ENCODE peak calls at places on chromosome 5, in six cellular contexts. One of them, this sample, is unnamed.

GRCh38 chr5:80711938-80712337 is 57.2 kb upstream of the DHFR start:
- DNase-seq in stomach: no peak
- DNase-seq in A549: peak
- DNase-seq in ovary: no peak
- DNase-seq in K562: peak
- DNase-seq in esophagus muscularis mucosa: no peak
- DNase-seq in this sample: no peak

GRCh38 chr5:55416306-55416705 is 108.5 kb downstream of the MTREX start:
- DNase-seq in stomach: no peak
- DNase-seq in A549: no peak
- DNase-seq in ovary: no peak
- DNase-seq in K562: no peak
- DNase-seq in esophagus muscularis mucosa: no peak
- DNase-seq in this sample: no peak

GRCh38 chr5:30930736-30931135 is 262.8 kb upstream of the CDH6 start:
- DNase-seq in stomach: no peak
- DNase-seq in A549: no peak
- DNase-seq in ovary: no peak
- DNase-seq in K562: no peak
- DNase-seq in esophagus muscularis mucosa: no peak
- DNase-seq in this sample: no peak

GRCh38 chr5:124057161-124057814 is 545.3 kb downstream of the CSNK1G3 start:
- DNase-seq in stomach: peak
- DNase-seq in A549: no peak
- DNase-seq in ovary: peak
- DNase-seq in K562: no peak
- DNase-seq in esophagus muscularis mucosa: no peak
- DNase-seq in this sample: peak

GRCh38 chr5:31992377-31992776 is 181.7 kb downstream of the GOLPH3 start:
- DNase-seq in stomach: no peak
- DNase-seq in A549: no peak
- DNase-seq in ovary: no peak
- DNase-seq in K562: no peak
- DNase-seq in esophagus muscularis mucosa: no peak
- DNase-seq in this sample: no peak

GRCh38 chr5:131640043-131640856 is 5.2 kb upstream of the RAPGEF6 start:
- DNase-seq in stomach: no peak
- DNase-seq in A549: no peak
- DNase-seq in ovary: no peak
- DNase-seq in K562: peak
- DNase-seq in esophagus muscularis mucosa: no peak
- DNase-seq in this sample: no peak

GRCh38 chr5:69136296-69136695 is 30.7 kb upstream of the CCNB1 start:
- DNase-seq in stomach: no peak
- DNase-seq in A549: no peak
- DNase-seq in ovary: no peak
- DNase-seq in K562: no peak
- DNase-seq in esophagus muscularis mucosa: no peak
- DNase-seq in this sample: no peak

GRCh38 chr5:3200356-3200755 is 395.3 kb upstream of the IRX1 start:
- DNase-seq in stomach: no peak
- DNase-seq in A549: no peak
- DNase-seq in ovary: no peak
- DNase-seq in K562: no peak
- DNase-seq in esophagus muscularis mucosa: no peak
- DNase-seq in this sample: no peak

GRCh38 chr5:167953151-167953788 is 338.2 kb upstream of the WWC1 start:
- DNase-seq in stomach: no peak
- DNase-seq in A549: no peak
- DNase-seq in ovary: no peak
- DNase-seq in K562: no peak
- DNase-seq in esophagus muscularis mucosa: no peak
- DNase-seq in this sample: no peak

GRCh38 chr5:105508519-105508918 is 1945.9 kb upstream of the NUDT12 start:
- DNase-seq in stomach: no peak
- DNase-seq in A549: no peak
- DNase-seq in ovary: no peak
- DNase-seq in K562: peak
- DNase-seq in esophagus muscularis mucosa: no peak
- DNase-seq in this sample: no peak

GRCh38 chr5:87705876-87706275 is 293.1 kb upstream of the CCNH start:
- DNase-seq in stomach: no peak
- DNase-seq in A549: no peak
- DNase-seq in ovary: no peak
- DNase-seq in K562: no peak
- DNase-seq in esophagus muscularis mucosa: no peak
- DNase-seq in this sample: no peak

DNA sequence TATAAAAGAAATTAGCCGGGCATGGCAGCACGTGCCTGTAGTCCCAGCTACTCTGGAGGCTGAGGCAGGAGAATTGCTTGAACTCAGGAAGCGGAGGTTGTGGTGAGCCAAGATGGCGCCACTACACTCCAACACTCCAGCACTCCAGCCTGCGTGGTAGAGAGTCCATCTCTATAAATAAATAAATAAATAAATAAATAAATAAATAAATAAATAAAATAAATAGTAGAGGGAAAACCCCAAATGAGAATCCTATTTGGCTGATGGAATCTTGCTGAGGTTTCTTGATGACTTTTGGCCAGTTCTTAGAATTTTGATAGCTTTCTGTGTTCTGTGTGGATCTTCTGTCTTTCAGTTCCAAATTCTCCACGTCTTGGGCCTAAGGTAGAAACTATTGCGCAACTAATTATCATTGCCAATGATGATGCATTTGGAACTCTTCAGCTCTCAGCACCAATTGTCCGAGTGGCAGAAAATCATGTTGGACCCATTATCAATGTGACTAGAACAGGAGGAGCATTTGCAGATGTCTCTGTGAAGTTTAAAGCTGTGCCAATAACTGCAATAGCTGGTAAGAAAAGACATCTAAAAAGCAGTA is 126.9 kb downstream of the ADGRV1 start:
- DNase-seq in stomach: no peak
- DNase-seq in A549: no peak
- DNase-seq in ovary: no peak
- DNase-seq in K562: no peak
- DNase-seq in esophagus muscularis mucosa: no peak
- DNase-seq in this sample: no peak
- TF ChIP-seq EP300 in stomach: no peak
- TF ChIP-seq EP300 in A549: no peak
- TF ChIP-seq EP300 in ovary: no peak
- TF ChIP-seq EP300 in K562: no peak
- TF ChIP-seq EP300 in esophagus muscularis mucosa: no peak
- TF ChIP-seq EP300 in this sample: no peak

DNA sequence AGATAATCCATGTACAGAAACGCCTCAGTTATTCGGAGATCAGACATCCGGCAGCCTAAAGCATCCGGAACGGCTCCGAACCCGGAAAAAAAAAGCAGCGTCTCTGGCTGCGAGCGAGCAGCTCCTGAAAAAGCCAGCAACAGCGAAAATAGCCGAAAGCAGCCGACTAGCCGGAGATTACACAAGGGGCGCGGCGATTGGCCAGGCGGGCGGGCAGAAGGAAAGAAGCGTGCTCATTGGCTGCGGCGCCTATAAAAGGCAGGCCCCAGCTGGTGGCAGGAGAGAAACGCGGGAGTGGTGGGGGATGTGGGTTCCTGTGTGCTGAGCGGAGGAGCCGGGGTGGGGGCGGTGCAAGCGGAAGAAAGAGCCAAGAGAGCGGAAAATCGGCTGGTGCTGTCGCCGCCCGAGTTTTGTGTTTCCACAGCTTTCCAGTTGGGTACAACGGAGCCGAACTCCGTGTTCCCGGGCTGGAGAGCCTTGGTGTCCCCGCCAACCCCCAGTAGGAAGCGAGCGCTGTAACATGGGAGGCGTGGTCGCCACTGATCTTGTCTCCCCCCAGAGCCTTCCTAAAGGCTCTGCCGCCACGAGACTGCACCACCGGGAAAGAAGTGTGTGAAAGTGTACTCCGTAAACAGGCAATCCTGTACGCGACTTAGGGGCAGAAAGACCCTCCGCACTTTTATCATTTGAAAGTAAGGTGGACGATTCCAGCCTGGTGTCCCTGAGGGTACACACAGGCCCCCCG is at the start of gene ARL15:
- DNase-seq in stomach: peak
- DNase-seq in A549: peak
- DNase-seq in ovary: peak
- DNase-seq in K562: peak
- DNase-seq in esophagus muscularis mucosa: peak
- DNase-seq in this sample: peak
- TF ChIP-seq EP300 in stomach: no peak
- TF ChIP-seq EP300 in A549: no peak
- TF ChIP-seq EP300 in ovary: no peak
- TF ChIP-seq EP300 in K562: no peak
- TF ChIP-seq EP300 in esophagus muscularis mucosa: no peak
- TF ChIP-seq EP300 in this sample: no peak

GRCh38 chr5:14809369-14810144 is 62.0 kb downstream of the ANKH start:
- DNase-seq in stomach: peak
- DNase-seq in A549: peak
- DNase-seq in ovary: no peak
- DNase-seq in K562: peak
- DNase-seq in esophagus muscularis mucosa: no peak
- DNase-seq in this sample: peak
- TF ChIP-seq EP300 in stomach: no peak
- TF ChIP-seq EP300 in A549: no peak
- TF ChIP-seq EP300 in ovary: no peak
- TF ChIP-seq EP300 in K562: no peak
- TF ChIP-seq EP300 in esophagus muscularis mucosa: no peak
- TF ChIP-seq EP300 in this sample: no peak

GRCh38 chr5:170805666-170806065 is 22.1 kb downstream of the GABRP start:
- DNase-seq in stomach: no peak
- DNase-seq in A549: no peak
- DNase-seq in ovary: no peak
- DNase-seq in K562: no peak
- DNase-seq in esophagus muscularis mucosa: no peak
- DNase-seq in this sample: no peak
- TF ChIP-seq EP300 in stomach: no peak
- TF ChIP-seq EP300 in A549: no peak
- TF ChIP-seq EP300 in ovary: no peak
- TF ChIP-seq EP300 in K562: no peak
- TF ChIP-seq EP300 in esophagus muscularis mucosa: no peak
- TF ChIP-seq EP300 in this sample: no peak

DNA sequence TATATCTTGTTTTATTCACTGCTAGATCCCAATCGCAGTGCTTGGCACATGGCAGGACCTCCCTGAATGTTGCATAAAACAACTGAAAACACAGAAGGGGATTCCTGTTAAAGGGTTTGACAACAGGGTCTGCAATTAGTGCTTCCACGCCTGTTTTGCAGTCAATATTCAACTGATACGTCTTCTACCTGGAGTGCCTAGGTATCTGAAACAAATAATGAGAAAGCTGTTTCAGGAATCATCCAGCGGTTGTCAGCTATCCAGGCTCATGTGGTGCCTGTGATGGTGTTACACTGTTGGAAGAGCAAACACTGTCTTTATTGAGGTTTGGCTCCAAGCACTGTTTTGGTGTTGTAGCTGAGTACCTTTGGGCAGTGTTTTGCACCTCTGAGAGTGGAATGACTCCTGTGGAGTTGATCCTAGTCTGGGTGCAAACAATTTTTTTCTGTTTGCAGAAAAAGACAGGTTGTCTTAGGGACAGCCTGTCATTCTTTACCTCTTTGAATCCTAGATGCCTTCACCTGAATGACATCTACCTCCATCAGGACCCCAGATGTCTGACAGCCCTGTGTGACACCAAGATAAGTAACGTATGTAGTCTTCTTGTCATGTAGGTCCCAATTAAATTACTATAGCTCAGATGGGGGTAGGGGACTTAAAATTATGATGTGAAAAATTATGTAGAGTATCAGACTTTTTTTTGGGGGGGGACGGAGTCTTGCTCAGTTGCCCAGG is 14.8 kb upstream of the MATR3 start:
- DNase-seq in stomach: no peak
- DNase-seq in A549: no peak
- DNase-seq in ovary: no peak
- DNase-seq in K562: no peak
- DNase-seq in esophagus muscularis mucosa: no peak
- DNase-seq in this sample: no peak
- TF ChIP-seq EP300 in stomach: no peak
- TF ChIP-seq EP300 in A549: no peak
- TF ChIP-seq EP300 in ovary: no peak
- TF ChIP-seq EP300 in K562: no peak
- TF ChIP-seq EP300 in esophagus muscularis mucosa: no peak
- TF ChIP-seq EP300 in this sample: no peak

GRCh38 chr5:175822225-175822624 is 49.2 kb upstream of the CPLX2 start:
- DNase-seq in stomach: no peak
- DNase-seq in A549: peak
- DNase-seq in ovary: no peak
- DNase-seq in K562: no peak
- DNase-seq in esophagus muscularis mucosa: no peak
- DNase-seq in this sample: no peak

GRCh38 chr5:175824621-175825020 is 46.8 kb upstream of the CPLX2 start:
- DNase-seq in stomach: no peak
- DNase-seq in A549: no peak
- DNase-seq in ovary: no peak
- DNase-seq in K562: no peak
- DNase-seq in esophagus muscularis mucosa: no peak
- DNase-seq in this sample: no peak

GRCh38 chr5:175825906-175826305 is 45.5 kb upstream of the CPLX2 start:
- DNase-seq in stomach: no peak
- DNase-seq in A549: no peak
- DNase-seq in ovary: no peak
- DNase-seq in K562: no peak
- DNase-seq in esophagus muscularis mucosa: no peak
- DNase-seq in this sample: no peak

GRCh38 chr5:175821790-175822211 is 49.6 kb upstream of the CPLX2 start:
- DNase-seq in stomach: no peak
- DNase-seq in A549: peak
- DNase-seq in ovary: no peak
- DNase-seq in K562: no peak
- DNase-seq in esophagus muscularis mucosa: no peak
- DNase-seq in this sample: no peak

GRCh38 chr5:175823731-175824525 is 47.5 kb upstream of the CPLX2 start:
- DNase-seq in stomach: no peak
- DNase-seq in A549: no peak
- DNase-seq in ovary: no peak
- DNase-seq in K562: no peak
- DNase-seq in esophagus muscularis mucosa: no peak
- DNase-seq in this sample: no peak
- TF ChIP-seq EP300 in stomach: no peak
- TF ChIP-seq EP300 in A549: no peak
- TF ChIP-seq EP300 in ovary: no peak
- TF ChIP-seq EP300 in K562: no peak
- TF ChIP-seq EP300 in esophagus muscularis mucosa: no peak
- TF ChIP-seq EP300 in this sample: no peak